ENCODE peak calls at places on chromosomes 2 and 18, in five cellular contexts. L, P, B, V and N are unnamed samples.
A peak's percentile ranks its signal among the peaks of the same experiment; 100 is the strongest.

GRCh38 chr2:30255466-30256408 is 24.4 kb downstream of the LBH start:
- DNase-seq in L (no peak), P (no peak), B (no peak), V (no peak), N (no peak)

GRCh38 chr2:173741715-173742114 is 223.5 kb downstream of the SP3 start:
- DNase-seq in L (no peak), P (no peak), B (no peak), V (peak; percentile 21), N (no peak)

GRCh38 chr18:7388752-7389151 is 157.9 kb downstream of the LRRC30 start:
- DNase-seq in L (no peak), P (no peak), B (no peak), V (no peak), N (no peak)

GRCh38 chr2:109736177-109736827 is 57.8 kb upstream of the RGPD5 start:
- DNase-seq in L (peak; percentile 76), P (peak; percentile 53), B (peak; percentile 38), V (peak; percentile 9), N (peak; percentile 23)

GRCh38 chr18:2981212-2981728 is 31.7 kb downstream of the LPIN2 start:
- DNase-seq in L (peak; percentile 96), P (no peak), B (peak; percentile 85), V (peak; percentile 92), N (peak; percentile 89)

GRCh38 chr18:48923746-48924580 is 26.8 kb downstream of the SMAD7 start:
- DNase-seq in L (peak; percentile 69), P (no peak), B (no peak), V (no peak), N (no peak)

GRCh38 chr2:207765541-207765940 is 4.2 kb downstream of the FZD5 start:
- DNase-seq in L (no peak), P (no peak), B (no peak), V (no peak), N (no peak)

GRCh38 chr2:24021122-24021998 is 11.5 kb downstream of the MFSD2B start:
- DNase-seq in L (no peak), P (no peak), B (peak; percentile 96), V (no peak), N (no peak)

GRCh38 chr2:80303006-80303741 is 1.4 kb downstream of the LRRTM1 start:
- DNase-seq in L (peak; percentile 13), P (no peak), B (no peak), V (no peak), N (no peak)
- H3K4me3 ChIP-seq in L (no peak overlapping the region), P (peak overlapping the region; percentile 63), B (no peak overlapping the region), V (peak overlapping the region; percentile 19), N (no peak overlapping the region)

GRCh38 chr2:70240599-70240998 is 7.8 kb downstream of the TIA1 start:
- DNase-seq in L (no peak), P (no peak), B (no peak), V (no peak), N (no peak)

GRCh38 chr2:70247364-70248144 is 874 bp downstream of the TIA1 start:
- DNase-seq in L (peak; percentile 53), P (no peak), B (no peak), V (no peak), N (no peak)

GRCh38 chr2:70242552-70242951 is 5.9 kb downstream of the TIA1 start:
- DNase-seq in L (no peak), P (no peak), B (no peak), V (no peak), N (no peak)

GRCh38 chr2:70241338-70241737 is 7.1 kb downstream of the TIA1 start:
- DNase-seq in L (no peak), P (no peak), B (no peak), V (no peak), N (no peak)

DNA sequence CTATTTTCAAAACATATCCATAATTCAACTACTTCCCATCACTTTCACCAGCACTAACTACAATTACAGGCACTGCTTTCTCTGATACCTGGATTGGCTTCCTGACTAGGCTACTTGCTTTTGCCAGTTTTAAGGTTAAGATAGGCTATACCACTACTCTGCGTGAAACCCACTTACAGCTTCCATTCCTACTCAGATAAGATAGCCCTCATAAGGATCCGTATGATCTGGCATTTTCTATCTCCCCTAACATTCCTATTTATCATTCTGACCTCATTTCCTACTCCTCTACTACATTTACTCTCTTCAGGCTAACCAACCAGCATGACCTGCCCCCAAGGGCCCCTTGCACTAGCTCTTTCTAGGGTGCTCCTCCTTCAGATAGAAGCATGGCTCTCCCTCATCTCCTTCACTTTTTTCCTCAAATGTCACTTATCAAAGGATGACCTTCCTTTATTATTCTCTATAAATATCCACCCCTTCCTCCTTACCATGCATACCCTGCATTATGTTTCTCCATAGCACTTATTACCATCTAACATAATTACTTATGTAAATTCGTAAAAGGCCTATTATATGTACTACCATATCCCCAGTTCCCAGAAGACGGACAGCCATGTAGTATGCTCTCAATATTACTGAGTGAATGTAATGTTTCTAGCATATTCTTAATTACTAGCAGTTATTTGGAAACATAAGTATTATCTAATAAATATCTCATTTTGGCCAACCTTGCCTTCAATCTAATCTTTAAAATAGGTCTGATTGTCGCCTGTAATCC is 4.4 kb downstream of the TIA1 start:
- DNase-seq in L (no peak), P (no peak), B (no peak), V (no peak), N (no peak)
- TF ChIP-seq CTCF in L (no peak), P (no peak), B (no peak), V (no peak), N (no peak)

GRCh38 chr2:120960994-120961393 is 225.3 kb downstream of the GLI2 start:
- DNase-seq in L (no peak), P (no peak), B (no peak), V (no peak), N (no peak)

GRCh38 chr2:120958623-120959366 is 223.1 kb downstream of the GLI2 start:
- DNase-seq in L (no peak), P (no peak), B (no peak), V (no peak), N (no peak)

GRCh38 chr2:120961396-120961795 is 225.7 kb downstream of the GLI2 start:
- DNase-seq in L (no peak), P (no peak), B (no peak), V (no peak), N (no peak)

GRCh38 chr2:120957905-120958304 is 222.2 kb downstream of the GLI2 start:
- DNase-seq in L (no peak), P (no peak), B (no peak), V (no peak), N (no peak)

DNA sequence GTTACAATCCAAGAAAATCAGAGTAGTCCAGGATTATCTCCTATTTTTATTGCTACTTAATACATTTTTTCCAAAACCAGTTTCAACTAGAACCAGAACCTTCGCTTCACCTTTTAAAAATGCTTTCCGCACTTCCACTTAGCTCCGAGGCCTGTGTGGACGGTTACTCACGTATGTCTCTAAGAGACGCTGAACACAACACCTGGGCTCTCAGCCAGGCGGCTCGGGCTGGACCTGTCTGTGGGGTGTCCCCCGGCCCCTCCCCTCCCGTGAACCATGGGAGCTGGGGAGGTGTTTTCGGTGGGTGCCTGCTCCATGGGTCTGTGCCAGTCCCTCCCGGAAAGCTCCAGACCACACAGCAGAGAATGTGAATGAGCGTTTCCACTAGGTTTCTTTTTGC is 223.8 kb downstream of the GLI2 start:
- DNase-seq in L (no peak), P (peak; percentile 84), B (no peak), V (no peak), N (no peak)
- H3K36me3 ChIP-seq in L (peaks cover 3% of the 10 kb centered on the region), P (no peaks in the 10 kb centered on the region), B (no peaks in the 10 kb centered on the region), V (no peaks in the 10 kb centered on the region), N (peaks cover 27% of the 10 kb centered on the region)

DNA sequence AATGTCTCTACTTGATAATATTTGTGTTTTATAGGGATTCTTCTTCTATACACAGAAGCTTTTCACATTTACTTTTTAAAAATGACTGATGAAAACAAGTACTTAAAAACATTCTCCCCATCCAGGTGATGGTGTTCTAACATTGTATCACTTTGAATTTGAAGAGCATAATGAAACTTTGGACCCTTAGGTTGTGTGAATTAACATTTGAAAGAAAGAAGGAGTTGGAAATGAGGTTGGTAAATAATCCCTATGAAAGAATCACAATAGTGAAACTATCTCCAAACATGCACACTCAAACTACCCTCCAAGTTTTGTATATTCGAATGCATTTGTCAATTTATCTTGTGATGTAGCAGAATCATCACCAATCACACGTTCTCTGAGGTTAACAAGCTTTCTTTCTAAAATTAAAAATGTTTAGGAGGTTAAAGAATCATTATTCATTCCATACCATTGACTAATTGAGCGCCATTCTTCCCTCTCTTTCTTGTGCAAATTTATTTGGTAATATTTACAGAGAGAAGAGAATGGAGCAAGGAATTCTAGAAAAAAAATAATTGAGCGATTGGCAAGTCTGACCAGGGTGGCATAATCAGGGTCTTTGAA is 259.9 kb upstream of the NRXN1 start:
- DNase-seq in L (no peak), P (no peak), B (no peak), V (no peak), N (no peak)
- H3K4me3 ChIP-seq in L (no peak overlapping the region), P (no peak overlapping the region), B (no peak overlapping the region), V (no peak overlapping the region), N (no peak overlapping the region)

DNA sequence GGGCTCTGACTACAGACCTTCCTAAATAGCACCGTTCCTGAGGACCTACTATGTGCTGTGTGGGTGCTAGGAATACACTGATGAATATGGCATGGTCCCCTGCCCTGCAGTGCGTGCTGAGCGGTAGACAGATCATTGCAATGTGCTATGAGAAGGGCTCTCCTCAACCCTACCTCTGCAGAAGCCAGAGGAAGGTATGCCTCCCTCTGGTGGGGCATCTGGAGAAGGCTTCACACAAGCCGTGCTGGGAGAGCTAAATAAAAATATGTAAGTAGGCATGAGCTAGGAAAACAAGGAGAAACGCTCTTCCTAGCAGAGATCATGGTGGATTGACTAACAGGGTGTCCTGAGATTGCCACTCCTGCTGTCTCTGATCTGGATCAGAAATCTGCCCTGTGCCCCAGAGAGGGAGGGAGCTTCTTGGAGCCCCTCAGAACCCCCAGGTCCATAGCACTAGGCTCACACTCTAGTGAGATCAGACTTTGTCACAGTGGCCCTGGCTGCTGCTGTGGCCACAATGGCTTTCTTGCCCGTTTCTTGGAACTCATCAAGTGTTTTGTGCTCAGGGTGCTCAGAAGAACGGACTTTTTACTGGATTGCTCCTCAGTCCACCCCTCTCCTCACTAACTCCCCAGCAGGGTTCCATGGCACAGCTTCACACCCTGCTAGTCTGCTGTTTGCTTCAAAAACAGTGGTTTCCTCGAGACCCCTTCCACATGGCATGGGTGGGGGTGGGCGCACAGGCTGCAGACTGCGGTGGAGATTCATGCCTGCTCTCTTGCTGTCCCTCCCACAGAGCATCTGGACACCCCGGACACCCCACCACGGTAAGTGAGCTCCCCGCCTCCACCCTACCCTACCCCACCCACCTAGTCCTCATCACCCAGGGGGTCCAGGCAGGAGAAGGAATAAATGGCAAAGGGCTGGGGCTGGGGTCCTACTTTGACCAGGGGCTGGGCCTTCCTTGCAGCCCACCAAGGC is 14.2 kb downstream of the SIGLEC15 start:
- DNase-seq in L (peak; percentile 80), P (peak; percentile 57), B (peak; percentile 61), V (no peak), N (no peak)
- TF ChIP-seq CTCF in L (peak; percentile 86), P (peak; percentile 62), B (peak; percentile 76), V (peak; percentile 73), N (peak; percentile 83)

GRCh38 chr2:200939832-200940231 is 23.6 kb downstream of the ORC2 start:
- DNase-seq in L (no peak), P (no peak), B (no peak), V (no peak), N (no peak)
- H3K36me3 ChIP-seq in L (peaks cover 2% of the 10 kb centered on the region), P (peaks cover 11% of the 10 kb centered on the region), B (peaks cover 31% of the 10 kb centered on the region), V (no peaks in the 10 kb centered on the region), N (peaks cover 3% of the 10 kb centered on the region)